ENCODE peak calls at places on chromosomes 6 and 20, in five cellular contexts. H, E, C, L and G are unnamed samples.

GRCh38 chr20:11364736-11365135 is 553.0 kb upstream of the BTBD3 start:
- DNase-seq in H (no peak), E (no peak), C (no peak), L (no peak), G (no peak)

GRCh38 chr20:8116067-8116811 is 15.8 kb upstream of the PLCB1 start:
- DNase-seq in H (no peak), E (no peak), C (no peak), L (no peak), G (no peak)

GRCh38 chr6:166112580-166112979 is 55.1 kb downstream of the TBXT start:
- DNase-seq in H (no peak), E (no peak), C (no peak), L (no peak), G (no peak)

GRCh38 chr20:63930971-63931553 is 25.2 kb downstream of the UCKL1 start:
- DNase-seq in H (no peak), E (no peak), C (no peak), L (no peak), G (no peak)

GRCh38 chr6:143224516-143224915 is 163.8 kb downstream of the AIG1 start:
- DNase-seq in H (no peak), E (no peak), C (no peak), L (no peak), G (no peak)

GRCh38 chr6:137217801-137218472 is 1.2 kb downstream of the IFNGR1 start:
- DNase-seq in H (peak), E (no peak), C (no peak), L (no peak), G (no peak)

GRCh38 chr6:40807484-40807883 is 220.3 kb upstream of the LRFN2 start:
- DNase-seq in H (no peak), E (no peak), C (no peak), L (no peak), G (no peak)

GRCh38 chr6:5979650-5980427 is 26.9 kb downstream of the NRN1 start:
- DNase-seq in H (no peak), E (no peak), C (no peak), L (no peak), G (no peak)

GRCh38 chr20:16107172-16107870 is 465.9 kb downstream of the KIF16B start:
- DNase-seq in H (no peak), E (no peak), C (no peak), L (no peak), G (peak)

GRCh38 chr6:16901777-16902176 is 140.5 kb upstream of the ATXN1 start:
- DNase-seq in H (peak), E (no peak), C (no peak), L (no peak), G (no peak)

GRCh38 chr6:31356946-31357466 is at the start of gene HLA-B:
- DNase-seq in H (peak), E (peak), C (no peak), L (peak), G (no peak)

GRCh38 chr6:107021786-107022185 is 6.2 kb upstream of the MTRES1 start:
- DNase-seq in H (no peak), E (no peak), C (no peak), L (no peak), G (no peak)

GRCh38 chr20:36483919-36484808 is 57.2 kb upstream of the MYL9 start:
- DNase-seq in H (no peak), E (no peak), C (no peak), L (no peak), G (no peak)

GRCh38 chr6:138844203-138844602 is 48.3 kb downstream of the ECT2L start:
- DNase-seq in H (no peak), E (no peak), C (no peak), L (no peak), G (no peak)

GRCh38 chr6:15441215-15441868 is 195.5 kb downstream of the JARID2 start:
- DNase-seq in H (no peak), E (peak), C (no peak), L (peak), G (no peak)

GRCh38 chr6:2384518-2384917 is 139.1 kb upstream of the GMDS start:
- DNase-seq in H (no peak), E (no peak), C (no peak), L (no peak), G (no peak)

GRCh38 chr6:167225903-167226508 is 65.1 kb upstream of the UNC93A start:
- DNase-seq in H (no peak), E (no peak), C (no peak), L (no peak), G (no peak)

GRCh38 chr6:97689078-97689754 is 406.2 kb upstream of the MMS22L start:
- DNase-seq in H (no peak), E (no peak), C (no peak), L (no peak), G (no peak)

GRCh38 chr20:32539063-32539816 is 45.9 kb downstream of the NOL4L start:
- DNase-seq in H (no peak), E (no peak), C (no peak), L (no peak), G (no peak)

GRCh38 chr6:150418825-150419594 is 50.2 kb downstream of the IYD start:
- DNase-seq in H (no peak), E (peak), C (peak), L (peak), G (no peak)
- TF ChIP-seq CTCF in H (peak), E (peak), C (peak), L (peak), G (peak)

GRCh38 chr20:38724603-38725457 is 544 bp downstream of the SLC32A1 start:
- DNase-seq in H (no peak), E (no peak), C (no peak), L (peak), G (peak)
- TF ChIP-seq CTCF in H (no peak), E (no peak), C (no peak), L (peak), G (no peak)

DNA sequence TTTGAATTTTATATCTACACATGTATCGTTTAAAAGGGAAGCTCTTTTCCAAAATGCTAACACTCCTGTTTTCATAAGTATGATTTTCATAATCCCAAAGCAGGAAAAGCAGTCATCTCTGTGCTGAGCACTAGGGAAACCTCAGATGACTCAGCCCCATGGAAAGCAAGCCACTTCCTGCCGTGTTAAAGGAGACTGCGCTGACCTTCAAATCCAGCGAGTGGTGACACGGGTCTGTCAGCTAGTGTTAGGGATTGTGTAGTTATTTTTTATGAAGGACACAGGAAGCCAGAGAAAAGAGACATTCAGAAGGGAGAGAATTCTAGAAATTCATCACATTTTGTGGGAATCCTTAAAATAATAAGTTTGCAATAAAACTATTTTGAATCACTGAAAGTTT is 57.0 kb upstream of the CD93 start:
- DNase-seq in H (peak), E (no peak), C (no peak), L (no peak), G (no peak)
- TF ChIP-seq CTCF in H (no peak), E (no peak), C (no peak), L (no peak), G (no peak)

GRCh38 chr6:34562350-34562749 is 6.2 kb upstream of the SPDEF start:
- DNase-seq in H (no peak), E (no peak), C (no peak), L (no peak), G (no peak)

GRCh38 chr6:34558172-34558714 is 2.1 kb upstream of the SPDEF start:
- DNase-seq in H (no peak), E (no peak), C (no peak), L (no peak), G (no peak)

GRCh38 chr6:34561227-34561530 is 5.0 kb upstream of the SPDEF start:
- DNase-seq in H (no peak), E (no peak), C (no peak), L (no peak), G (no peak)

GRCh38 chr6:34560366-34561226 is 4.5 kb upstream of the SPDEF start:
- DNase-seq in H (no peak), E (no peak), C (no peak), L (no peak), G (no peak)

DNA sequence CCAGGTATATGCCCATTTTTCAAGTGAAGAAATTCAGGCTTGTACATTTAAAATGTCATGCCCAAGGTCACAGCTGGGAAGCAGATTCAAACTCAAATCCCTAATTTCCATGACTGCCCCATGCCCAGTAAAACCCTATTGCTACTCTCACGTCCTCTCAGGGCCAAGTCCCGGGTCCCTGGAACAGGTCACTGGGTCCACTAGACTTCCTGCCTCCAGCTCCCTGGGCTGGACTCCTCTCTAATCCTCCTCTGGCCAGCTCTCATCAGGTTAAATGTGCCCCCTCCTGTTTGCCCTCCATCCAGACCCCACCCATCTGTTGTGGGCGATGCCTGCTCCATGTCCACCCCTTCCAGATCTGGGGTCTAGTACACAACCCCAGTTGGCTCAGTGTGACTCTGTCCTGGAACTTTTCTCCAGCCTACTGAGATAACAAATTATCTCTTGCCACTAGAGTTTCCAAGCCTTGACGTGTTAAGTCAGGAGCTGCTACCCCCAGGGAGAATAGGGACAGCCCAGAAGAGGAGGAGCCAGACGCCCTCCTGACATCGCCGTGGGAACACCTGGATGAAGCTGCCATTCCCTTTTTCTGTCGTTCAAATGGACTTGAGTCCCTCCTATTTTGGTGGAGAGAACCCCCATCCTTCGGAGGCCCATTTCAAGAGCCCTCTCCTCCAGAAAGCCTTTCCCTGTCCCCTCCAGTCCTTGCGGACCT is 3.7 kb upstream of the SPDEF start:
- DNase-seq in H (no peak), E (no peak), C (no peak), L (no peak), G (no peak)
- TF ChIP-seq CTCF in H (no peak), E (no peak), C (no peak), L (no peak), G (no peak)

DNA sequence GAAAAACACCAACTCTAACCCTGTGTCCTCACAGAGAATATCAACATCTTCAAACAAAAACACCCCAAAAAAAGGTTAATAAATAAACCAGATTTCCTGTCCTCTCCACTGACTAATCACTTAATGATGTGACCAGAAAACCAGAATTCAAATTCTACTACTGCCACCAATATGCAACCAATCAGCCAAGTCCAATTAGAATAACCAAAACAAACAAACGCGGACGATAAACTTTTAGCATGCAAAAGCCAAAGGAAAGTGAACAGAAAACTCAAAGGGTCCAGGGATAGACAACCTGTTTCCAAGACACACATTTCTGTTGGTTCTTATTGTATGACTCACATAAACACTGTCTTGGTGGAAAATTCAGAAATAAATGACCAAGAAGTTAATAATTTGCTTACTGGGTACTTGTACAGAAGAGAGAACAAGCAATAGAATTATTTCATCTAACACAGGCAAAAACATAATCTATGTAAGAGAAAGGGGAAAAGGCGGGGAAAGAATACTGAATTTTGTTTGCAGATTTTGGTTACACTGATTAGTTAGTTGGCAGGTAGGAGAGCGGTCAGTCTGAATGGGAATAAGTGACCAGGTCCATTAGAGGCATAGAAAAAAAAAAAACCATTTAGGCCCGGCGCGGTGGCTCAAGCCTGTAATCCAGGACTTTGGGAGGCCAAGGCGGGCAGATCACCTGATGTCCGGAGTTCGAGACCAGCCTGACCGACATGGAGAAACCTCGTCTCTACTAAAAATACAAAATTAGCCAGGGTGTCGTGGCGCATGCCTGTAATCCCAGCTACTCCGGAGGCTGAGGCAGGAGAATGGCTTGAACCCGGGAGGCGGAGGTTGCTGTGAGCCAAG is 34.1 kb downstream of the HFE start:
- DNase-seq in H (no peak), E (no peak), C (no peak), L (no peak), G (no peak)
- TF ChIP-seq CTCF in H (no peak), E (no peak), C (no peak), L (no peak), G (no peak)

GRCh38 chr20:17680836-17681740 is 954 bp downstream of the RRBP1 start:
- DNase-seq in H (peak), E (peak), C (peak), L (peak), G (peak)
- TF ChIP-seq CTCF in H (peak), E (peak), C (peak), L (peak), G (peak)